ENCODE peak calls at places on chromosomes 3 and 15, in six cellular contexts. A is non-pigmented ciliary epithelial cell; K is HepG2; V is CD8-positive, alpha-beta memory T cell; Z is ovary; I is SHP77. D is an unnamed sample.

GRCh38 chr3:9087831-9088413 is 124.7 kb upstream of the RAD18 start:
- DNase-seq in V (no peak), A (no peak), I (no peak), Z (no peak), K (no peak), D (no peak)

GRCh38 chr3:11380314-11380713 is 108.1 kb downstream of the ATG7 start:
- DNase-seq in I (no peak), K (peak; percentile 31), A (no peak), Z (no peak), V (no peak), D (no peak)

GRCh38 chr3:157033001-157033400 is 126.9 kb downstream of the CCNL1 start:
- DNase-seq in K (no peak), A (no peak), I (no peak), V (no peak), Z (no peak), D (no peak)

GRCh38 chr15:85408270-85408746 is 27.9 kb downstream of the AKAP13 start:
- DNase-seq in K (no peak), V (no peak), I (no peak), Z (no peak), A (no peak), D (no peak)

GRCh38 chr15:64618569-64618968 is 156.8 kb downstream of the RBPMS2 start:
- DNase-seq in Z (no peak), I (no peak), V (no peak), A (no peak), K (no peak), D (no peak)

GRCh38 chr3:133169669-133170068 is 131.5 kb downstream of the TMEM108 start:
- DNase-seq in A (no peak), K (no peak), I (no peak), V (no peak), Z (no peak), D (no peak)

GRCh38 chr15:76330281-76330680 is 6.3 kb upstream of the ISL2 start:
- DNase-seq in I (peak; percentile 8), V (no peak), Z (peak; percentile 39), K (peak; percentile 47), A (no peak), D (peak; percentile 88)

GRCh38 chr3:158405507-158405906 is 165.5 kb upstream of the MLF1 start:
- DNase-seq in K (no peak), I (no peak), V (no peak), A (no peak), Z (no peak), D (no peak)

GRCh38 chr3:43262194-43262593 is 24.1 kb upstream of the SNRK start:
- DNase-seq in K (no peak), V (no peak), Z (no peak), I (no peak), A (no peak), D (no peak)

GRCh38 chr3:167919590-167919989 is 176.1 kb downstream of the GOLIM4 start:
- DNase-seq in K (no peak), Z (no peak), A (no peak), I (no peak), V (no peak), D (no peak)

GRCh38 chr3:139558351-139559170 is 19.0 kb upstream of the RBP1 start:
- DNase-seq in A (no peak), V (no peak), K (no peak), Z (no peak), I (no peak), D (no peak)

GRCh38 chr3:52480768-52481715 is 14.1 kb upstream of the STAB1 start:
- DNase-seq in Z (no peak), V (no peak), I (no peak), K (no peak), A (no peak), D (no peak)

GRCh38 chr15:68561901-68562300 is 16.9 kb upstream of the CORO2B start:
- DNase-seq in A (no peak), I (no peak), V (no peak), Z (no peak), K (no peak), D (no peak)

GRCh38 chr3:87167634-87168456 is 59.3 kb upstream of the CHMP2B start:
- DNase-seq in Z (no peak), A (peak; percentile 28), V (no peak), I (peak; percentile 22), K (peak; percentile 31), D (peak; percentile 35)

GRCh38 chr3:142997330-142997729 is 4.0 kb upstream of the U2SURP start:
- DNase-seq in A (no peak), V (no peak), I (no peak), K (no peak), Z (no peak), D (peak; percentile 17)

GRCh38 chr15:49621327-49622210 is 721 bp downstream of the DTWD1 start:
- DNase-seq in I (peak; percentile 2), V (no peak), Z (no peak), K (no peak), A (no peak), D (peak; percentile 54)

GRCh38 chr3:15368561-15369135 is 36.3 kb upstream of the SH3BP5 start:
- DNase-seq in K (no peak), V (no peak), Z (no peak), I (no peak), A (no peak), D (no peak)

GRCh38 chr15:90191795-90192494 is 9.2 kb upstream of the SEMA4B start:
- DNase-seq in K (peak; percentile 90), Z (peak; percentile 86), V (no peak), I (peak; percentile 96), A (no peak), D (peak; percentile 90)

GRCh38 chr15:78750566-78750965 is 60.7 kb downstream of the ADAMTS7 start:
- DNase-seq in I (no peak), K (no peak), Z (peak; percentile 26), A (no peak), V (no peak), D (no peak)

GRCh38 chr3:7813412-7813811 is 688.2 kb upstream of the LMCD1 start:
- DNase-seq in I (no peak), Z (no peak), V (no peak), K (no peak), A (no peak), D (no peak)

GRCh38 chr15:66496951-66497501 is 536 bp downstream of the SNAPC5 start:
- DNase-seq in I (no peak), Z (no peak), K (peak; percentile 15), A (no peak), V (no peak), D (no peak)

GRCh38 chr3:57061556-57061955 is 1.1 kb downstream of the SPATA12 start:
- DNase-seq in I (no peak), Z (no peak), A (no peak), K (no peak), V (no peak), D (no peak)

GRCh38 chr3:102536479-102536878 is 101.7 kb downstream of the ZPLD1 start:
- DNase-seq in I (peak; percentile 12), K (peak; percentile 16), Z (no peak), A (peak; percentile 8), V (no peak), D (peak; percentile 71)

GRCh38 chr3:123652346-123652984 is 67.6 kb upstream of the HACD2 start:
- DNase-seq in Z (peak; percentile 85), K (peak; percentile 62), A (no peak), I (peak; percentile 50), V (no peak), D (peak; percentile 88)

GRCh38 chr3:17088602-17089313 is 204.0 kb downstream of the PLCL2 start:
- DNase-seq in I (no peak), V (peak; percentile 27), K (no peak), Z (no peak), A (no peak), D (no peak)

GRCh38 chr15:77821188-77821958 is 188.7 kb upstream of the LINGO1 start:
- DNase-seq in I (no peak), V (no peak), A (no peak), Z (peak; percentile 52), K (peak; percentile 24), D (peak; percentile 72)

GRCh38 chr15:84699538-84700191 is 16.3 kb downstream of the SEC11A start:
- DNase-seq in Z (no peak), A (no peak), I (no peak), K (no peak), V (no peak), D (no peak)

GRCh38 chr3:156449712-156450574 is 105.0 kb downstream of the SSR3 start:
- DNase-seq in V (no peak), K (peak; percentile 29), Z (no peak), A (no peak), I (peak; percentile 9), D (peak; percentile 61)

GRCh38 chr15:63872759-63873510 is 39.2 kb upstream of the HERC1 start:
- DNase-seq in A (no peak), K (no peak), V (no peak), Z (no peak), I (no peak), D (no peak)

GRCh38 chr3:75341324-75342067 is 322.6 kb upstream of the FRG2C start:
- DNase-seq in I (no peak), V (no peak), A (no peak), Z (no peak), K (no peak), D (no peak)

GRCh38 chr3:47578119-47578630 is 490 bp downstream of the CSPG5 start:
- DNase-seq in A (no peak), I (no peak), K (no peak), V (peak; percentile 49), Z (peak; percentile 54), D (no peak)

GRCh38 chr3:25297667-25298585 is 130.1 kb upstream of the RARB start:
- DNase-seq in I (no peak), V (no peak), K (no peak), A (no peak), Z (no peak), D (no peak)

GRCh38 chr3:129371041-129371826 is 57.2 kb downstream of the EFCAB12 start:
- DNase-seq in V (no peak), Z (no peak), A (no peak), I (no peak), K (no peak), D (no peak)

GRCh38 chr15:39788108-39788507 is 5.5 kb upstream of the FSIP1 start:
- DNase-seq in A (no peak), Z (no peak), I (no peak), V (no peak), K (no peak), D (no peak)

GRCh38 chr15:62392411-62392810 is 227.3 kb upstream of the C2CD4B start:
- DNase-seq in I (no peak), V (no peak), Z (peak; percentile 20), K (peak; percentile 75), A (no peak), D (no peak)

GRCh38 chr3:38353151-38353550 is 6.6 kb downstream of the XYLB start:
- DNase-seq in I (no peak), A (no peak), Z (no peak), V (no peak), K (no peak), D (no peak)

GRCh38 chr3:171959532-171960044 is 79.8 kb upstream of the FNDC3B start:
- DNase-seq in A (no peak), K (peak; percentile 57), I (no peak), Z (no peak), V (no peak), D (no peak)

GRCh38 chr3:39911465-39912309 is 102.3 kb downstream of the MYRIP start:
- DNase-seq in I (no peak), K (peak; percentile 23), V (no peak), Z (no peak), A (no peak), D (no peak)